ENCODE peak calls at places on chromosomes 1 and 21, in nine cellular contexts. K is non-pigmented ciliary epithelial cell; Y is A549; S is substantia nigra; B is central memory CD4-positive, alpha-beta T cell; P is AG09309; X is NCI-H510A treated with DMSO at 0.1 percent for 48 hours; N is hypothalamus; M is cardiac septum. H is an unnamed sample.

GRCh38 chr1:240093120-240093961 is 1.7 kb downstream of the FMN2 start:
- DNase-seq in K (no peak), Y (peak), S (no peak), B (no peak), P (no peak), X (peak), N (no peak), M (no peak), H (no peak)

GRCh38 chr1:117591248-117591647 is 14.6 kb upstream of the TENT5C start:
- DNase-seq in K (no peak), Y (no peak), S (no peak), B (no peak), P (no peak), X (no peak), N (no peak), M (no peak), H (no peak)

GRCh38 chr1:44810101-44810761 is 1.9 kb downstream of the BTBD19 start:
- DNase-seq in K (no peak), Y (peak), S (peak), B (peak), P (no peak), X (no peak), N (no peak), M (peak), H (peak)

GRCh38 chr1:169163059-169163458 is 56.6 kb downstream of the ATP1B1 start:
- DNase-seq in K (no peak), Y (peak), S (no peak), B (no peak), P (no peak), X (no peak), N (no peak), M (no peak), H (peak)

GRCh38 chr1:229086091-229086490 is 184.8 kb upstream of the RAB4A start:
- DNase-seq in K (no peak), Y (no peak), S (no peak), B (no peak), P (no peak), X (no peak), N (no peak), M (no peak), H (no peak)

GRCh38 chr1:206766251-206766856 is 4.2 kb upstream of the IL19 start:
- DNase-seq in K (peak), Y (no peak), S (no peak), B (peak), P (peak), X (no peak), N (no peak), M (no peak), H (no peak)

GRCh38 chr1:210248341-210248740 is 15.7 kb downstream of the SERTAD4 start:
- DNase-seq in K (no peak), Y (no peak), S (no peak), B (no peak), P (no peak), X (no peak), N (no peak), M (no peak), H (no peak)

GRCh38 chr1:44170281-44170823 is 28.9 kb upstream of the KLF18 start:
- DNase-seq in K (no peak), Y (no peak), S (no peak), B (no peak), P (peak), X (no peak), N (no peak), M (no peak), H (no peak)

GRCh38 chr1:153680120-153680403 is 1.6 kb downstream of the NPR1 start:
- DNase-seq in K (no peak), Y (no peak), S (no peak), B (no peak), P (no peak), X (no peak), N (no peak), M (no peak), H (no peak)

GRCh38 chr1:183143576-183144315 is 42.3 kb upstream of the LAMC2 start:
- DNase-seq in K (no peak), Y (no peak), S (no peak), B (no peak), P (no peak), X (no peak), N (no peak), M (no peak), H (no peak)

GRCh38 chr1:17903386-17903785 is 148.3 kb downstream of the ACTL8 start:
- DNase-seq in K (no peak), Y (no peak), S (no peak), B (no peak), P (no peak), X (peak), N (no peak), M (no peak), H (no peak)

GRCh38 chr21:42666023-42666747 is 12.8 kb downstream of the PDE9A start:
- DNase-seq in K (no peak), Y (peak), S (no peak), B (no peak), P (no peak), X (no peak), N (no peak), M (no peak), H (no peak)

GRCh38 chr1:10867138-10867721 is 70.8 kb upstream of the CASZ1 start:
- DNase-seq in K (no peak), Y (peak), S (no peak), B (peak), P (no peak), X (peak), N (no peak), M (no peak), H (peak)

GRCh38 chr1:205199090-205199930 is 12.2 kb downstream of the DSTYK start:
- DNase-seq in K (no peak), Y (no peak), S (no peak), B (no peak), P (peak), X (no peak), N (no peak), M (no peak), H (no peak)

GRCh38 chr1:1665815-1666251 is 7.0 kb upstream of the CDK11B start:
- DNase-seq in K (no peak), Y (peak), S (no peak), B (no peak), P (no peak), X (peak), N (no peak), M (no peak), H (no peak)

GRCh38 chr1:39272027-39272790 is 67.7 kb downstream of the MACF1 start:
- DNase-seq in K (no peak), Y (no peak), S (no peak), B (no peak), P (no peak), X (peak), N (peak), M (no peak), H (no peak)

GRCh38 chr1:244599937-244600350 is 53.0 kb upstream of the DESI2 start:
- DNase-seq in K (peak), Y (peak), S (no peak), B (peak), P (peak), X (no peak), N (no peak), M (no peak), H (no peak)

GRCh38 chr1:233304489-233305102 is 9.1 kb upstream of the PCNX2 start:
- DNase-seq in K (no peak), Y (peak), S (no peak), B (peak), P (no peak), X (peak), N (no peak), M (no peak), H (no peak)

GRCh38 chr1:162398999-162399580 is 12.8 kb downstream of the SH2D1B start:
- DNase-seq in K (no peak), Y (no peak), S (no peak), B (no peak), P (no peak), X (no peak), N (no peak), M (no peak), H (no peak)

GRCh38 chr1:81848880-81849500 is 48.3 kb downstream of the ADGRL2 start:
- DNase-seq in K (no peak), Y (no peak), S (no peak), B (no peak), P (no peak), X (peak), N (no peak), M (no peak), H (no peak)

GRCh38 chr1:27099904-27100796 is 54.8 kb downstream of the SLC9A1 start:
- DNase-seq in K (no peak), Y (no peak), S (no peak), B (no peak), P (no peak), X (peak), N (no peak), M (no peak), H (no peak)

GRCh38 chr1:94686882-94687281 is 133.3 kb upstream of the SLC44A3 start:
- DNase-seq in K (no peak), Y (no peak), S (no peak), B (no peak), P (no peak), X (no peak), N (no peak), M (no peak), H (no peak)

GRCh38 chr1:97489834-97490233 is 431.0 kb downstream of the DPYD start:
- DNase-seq in K (peak), Y (peak), S (no peak), B (no peak), P (no peak), X (no peak), N (no peak), M (no peak), H (no peak)

GRCh38 chr1:14930224-14930965 is 223.2 kb upstream of the TMEM51 start:
- DNase-seq in K (no peak), Y (no peak), S (peak), B (no peak), P (no peak), X (no peak), N (no peak), M (no peak), H (no peak)

GRCh38 chr21:45545691-45546531 is 3.7 kb upstream of the SLC19A1 start:
- DNase-seq in K (no peak), Y (no peak), S (no peak), B (no peak), P (no peak), X (no peak), N (no peak), M (peak), H (no peak)

H was measured in putamen.